ENCODE peak calls at places on chromosomes 5 and 9, in seven cellular contexts. One of them, this sample, is unnamed.

GRCh38 chr5:446864-447263 is 3.9 kb downstream of the EXOC3 start:
- DNase-seq in body of pancreas: no peak
- DNase-seq in K562: peak
- DNase-seq in astrocyte of the cerebellum: peak
- DNase-seq in astrocyte of the spinal cord: peak
- DNase-seq in brain microvascular endothelial cell: no peak
- DNase-seq in prostate gland: no peak
- DNase-seq in this sample: peak

GRCh38 chr5:140261403-140262171 is 41.3 kb downstream of the PFDN1 start:
- DNase-seq in body of pancreas: peak
- DNase-seq in astrocyte of the spinal cord: peak
- DNase-seq in K562: peak
- DNase-seq in brain microvascular endothelial cell: peak
- DNase-seq in prostate gland: peak
- DNase-seq in astrocyte of the cerebellum: peak
- DNase-seq in this sample: peak

GRCh38 chr5:164364237-164364636 is 858.8 kb downstream of the MAT2B start:
- DNase-seq in K562: no peak
- DNase-seq in body of pancreas: no peak
- DNase-seq in astrocyte of the spinal cord: no peak
- DNase-seq in astrocyte of the cerebellum: no peak
- DNase-seq in prostate gland: no peak
- DNase-seq in brain microvascular endothelial cell: no peak
- DNase-seq in this sample: no peak

GRCh38 chr9:127974769-127975261 is 6.0 kb downstream of the EEIG1 start:
- DNase-seq in K562: no peak
- DNase-seq in astrocyte of the cerebellum: no peak
- DNase-seq in brain microvascular endothelial cell: no peak
- DNase-seq in astrocyte of the spinal cord: no peak
- DNase-seq in body of pancreas: peak
- DNase-seq in prostate gland: no peak
- DNase-seq in this sample: no peak

GRCh38 chr9:110669439-110669838 is 848 bp downstream of the MUSK start:
- DNase-seq in body of pancreas: no peak
- DNase-seq in astrocyte of the cerebellum: no peak
- DNase-seq in brain microvascular endothelial cell: no peak
- DNase-seq in prostate gland: no peak
- DNase-seq in astrocyte of the spinal cord: no peak
- DNase-seq in K562: no peak
- DNase-seq in this sample: no peak

GRCh38 chr9:70111042-70111602 is 67.5 kb downstream of the MAMDC2 start:
- DNase-seq in astrocyte of the cerebellum: peak
- DNase-seq in prostate gland: peak
- DNase-seq in body of pancreas: peak
- DNase-seq in astrocyte of the spinal cord: peak
- DNase-seq in brain microvascular endothelial cell: peak
- DNase-seq in K562: peak
- DNase-seq in this sample: peak

GRCh38 chr5:132747693-132748440 is 641 bp downstream of the CCNI2 start:
- DNase-seq in astrocyte of the cerebellum: no peak
- DNase-seq in prostate gland: no peak
- DNase-seq in brain microvascular endothelial cell: no peak
- DNase-seq in astrocyte of the spinal cord: no peak
- DNase-seq in K562: no peak
- DNase-seq in body of pancreas: peak
- DNase-seq in this sample: no peak

GRCh38 chr5:1728846-1729245 is 70.8 kb downstream of the MRPL36 start:
- DNase-seq in brain microvascular endothelial cell: no peak
- DNase-seq in astrocyte of the cerebellum: no peak
- DNase-seq in astrocyte of the spinal cord: no peak
- DNase-seq in body of pancreas: no peak
- DNase-seq in K562: peak
- DNase-seq in prostate gland: no peak
- DNase-seq in this sample: peak

GRCh38 chr5:1302258-1302657 is 7.4 kb upstream of the TERT start:
- DNase-seq in astrocyte of the cerebellum: no peak
- DNase-seq in prostate gland: no peak
- DNase-seq in astrocyte of the spinal cord: no peak
- DNase-seq in body of pancreas: no peak
- DNase-seq in K562: no peak
- DNase-seq in brain microvascular endothelial cell: no peak
- DNase-seq in this sample: no peak

GRCh38 chr5:156922207-156922792 is 40.7 kb downstream of the TIMD4 start:
- DNase-seq in prostate gland: no peak
- DNase-seq in body of pancreas: no peak
- DNase-seq in K562: no peak
- DNase-seq in astrocyte of the cerebellum: no peak
- DNase-seq in brain microvascular endothelial cell: no peak
- DNase-seq in astrocyte of the spinal cord: no peak
- DNase-seq in this sample: no peak

GRCh38 chr9:89564257-89564878 is 40.4 kb upstream of the GADD45G start:
- DNase-seq in prostate gland: no peak
- DNase-seq in K562: peak
- DNase-seq in astrocyte of the cerebellum: no peak
- DNase-seq in body of pancreas: no peak
- DNase-seq in brain microvascular endothelial cell: peak
- DNase-seq in astrocyte of the spinal cord: no peak
- DNase-seq in this sample: no peak

GRCh38 chr5:55820488-55820887 is 30.7 kb upstream of the IL31RA start:
- DNase-seq in body of pancreas: no peak
- DNase-seq in astrocyte of the cerebellum: no peak
- DNase-seq in prostate gland: no peak
- DNase-seq in astrocyte of the spinal cord: no peak
- DNase-seq in K562: no peak
- DNase-seq in brain microvascular endothelial cell: no peak
- DNase-seq in this sample: no peak

GRCh38 chr5:81904861-81905260 is 67.0 kb upstream of the ATG10 start:
- DNase-seq in prostate gland: no peak
- DNase-seq in astrocyte of the cerebellum: no peak
- DNase-seq in body of pancreas: no peak
- DNase-seq in K562: no peak
- DNase-seq in astrocyte of the spinal cord: no peak
- DNase-seq in brain microvascular endothelial cell: no peak
- DNase-seq in this sample: no peak

GRCh38 chr9:76926324-76926731 is 20.4 kb upstream of the PRUNE2 start:
- DNase-seq in astrocyte of the spinal cord: peak
- DNase-seq in K562: no peak
- DNase-seq in body of pancreas: no peak
- DNase-seq in brain microvascular endothelial cell: peak
- DNase-seq in astrocyte of the cerebellum: peak
- DNase-seq in prostate gland: no peak
- DNase-seq in this sample: no peak

GRCh38 chr9:100111235-100111634 is 12.2 kb downstream of the INVS start:
- DNase-seq in body of pancreas: peak
- DNase-seq in brain microvascular endothelial cell: peak
- DNase-seq in K562: no peak
- DNase-seq in astrocyte of the cerebellum: peak
- DNase-seq in prostate gland: peak
- DNase-seq in astrocyte of the spinal cord: peak
- DNase-seq in this sample: peak

GRCh38 chr5:1212881-1213280 is 11.5 kb downstream of the SLC6A19 start:
- DNase-seq in body of pancreas: no peak
- DNase-seq in brain microvascular endothelial cell: no peak
- DNase-seq in prostate gland: no peak
- DNase-seq in astrocyte of the spinal cord: no peak
- DNase-seq in astrocyte of the cerebellum: no peak
- DNase-seq in K562: no peak
- DNase-seq in this sample: no peak

GRCh38 chr9:36576866-36577265 is 4.2 kb downstream of the MELK start:
- DNase-seq in prostate gland: no peak
- DNase-seq in K562: no peak
- DNase-seq in astrocyte of the spinal cord: no peak
- DNase-seq in astrocyte of the cerebellum: peak
- DNase-seq in body of pancreas: no peak
- DNase-seq in brain microvascular endothelial cell: no peak
- DNase-seq in this sample: no peak

GRCh38 chr9:104608336-104608735 is 2.9 kb upstream of the OR13C2 start:
- DNase-seq in brain microvascular endothelial cell: no peak
- DNase-seq in body of pancreas: no peak
- DNase-seq in prostate gland: no peak
- DNase-seq in K562: no peak
- DNase-seq in astrocyte of the cerebellum: no peak
- DNase-seq in astrocyte of the spinal cord: no peak
- DNase-seq in this sample: no peak

GRCh38 chr5:61735531-61735930 is 403.5 kb downstream of the ZSWIM6 start:
- DNase-seq in body of pancreas: no peak
- DNase-seq in prostate gland: no peak
- DNase-seq in astrocyte of the cerebellum: no peak
- DNase-seq in K562: no peak
- DNase-seq in brain microvascular endothelial cell: no peak
- DNase-seq in astrocyte of the spinal cord: no peak
- DNase-seq in this sample: no peak

GRCh38 chr5:89437450-89438435 is 554.8 kb upstream of the MEF2C start:
- DNase-seq in body of pancreas: no peak
- DNase-seq in astrocyte of the spinal cord: peak
- DNase-seq in prostate gland: no peak
- DNase-seq in K562: no peak
- DNase-seq in brain microvascular endothelial cell: peak
- DNase-seq in astrocyte of the cerebellum: peak
- DNase-seq in this sample: no peak

GRCh38 chr9:96442491-96442890 is 7.5 kb upstream of the HABP4 start:
- DNase-seq in body of pancreas: no peak
- DNase-seq in astrocyte of the spinal cord: no peak
- DNase-seq in prostate gland: no peak
- DNase-seq in K562: no peak
- DNase-seq in brain microvascular endothelial cell: no peak
- DNase-seq in astrocyte of the cerebellum: no peak
- DNase-seq in this sample: no peak

GRCh38 chr9:693460-694390 is 147.8 kb upstream of the DMRT1 start:
- DNase-seq in body of pancreas: peak
- DNase-seq in astrocyte of the spinal cord: peak
- DNase-seq in K562: no peak
- DNase-seq in prostate gland: peak
- DNase-seq in brain microvascular endothelial cell: peak
- DNase-seq in astrocyte of the cerebellum: peak
- DNase-seq in this sample: no peak

GRCh38 chr9:34654317-34655083 is 2.5 kb downstream of the IL11RA start:
- DNase-seq in prostate gland: peak
- DNase-seq in astrocyte of the cerebellum: peak
- DNase-seq in astrocyte of the spinal cord: peak
- DNase-seq in body of pancreas: peak
- DNase-seq in brain microvascular endothelial cell: no peak
- DNase-seq in K562: no peak
- DNase-seq in this sample: no peak

GRCh38 chr9:5868235-5868634 is 22.5 kb upstream of the MLANA start:
- DNase-seq in K562: no peak
- DNase-seq in body of pancreas: no peak
- DNase-seq in brain microvascular endothelial cell: no peak
- DNase-seq in prostate gland: no peak
- DNase-seq in astrocyte of the spinal cord: no peak
- DNase-seq in astrocyte of the cerebellum: no peak
- DNase-seq in this sample: no peak
- H3K4me3 ChIP-seq in K562: no peak
- H3K4me3 ChIP-seq in body of pancreas: no peak
- H3K4me3 ChIP-seq in brain microvascular endothelial cell: no peak
- H3K4me3 ChIP-seq in prostate gland: no peak
- H3K4me3 ChIP-seq in astrocyte of the spinal cord: no peak
- H3K4me3 ChIP-seq in astrocyte of the cerebellum: no peak
- H3K4me3 ChIP-seq in this sample: no peak

DNA sequence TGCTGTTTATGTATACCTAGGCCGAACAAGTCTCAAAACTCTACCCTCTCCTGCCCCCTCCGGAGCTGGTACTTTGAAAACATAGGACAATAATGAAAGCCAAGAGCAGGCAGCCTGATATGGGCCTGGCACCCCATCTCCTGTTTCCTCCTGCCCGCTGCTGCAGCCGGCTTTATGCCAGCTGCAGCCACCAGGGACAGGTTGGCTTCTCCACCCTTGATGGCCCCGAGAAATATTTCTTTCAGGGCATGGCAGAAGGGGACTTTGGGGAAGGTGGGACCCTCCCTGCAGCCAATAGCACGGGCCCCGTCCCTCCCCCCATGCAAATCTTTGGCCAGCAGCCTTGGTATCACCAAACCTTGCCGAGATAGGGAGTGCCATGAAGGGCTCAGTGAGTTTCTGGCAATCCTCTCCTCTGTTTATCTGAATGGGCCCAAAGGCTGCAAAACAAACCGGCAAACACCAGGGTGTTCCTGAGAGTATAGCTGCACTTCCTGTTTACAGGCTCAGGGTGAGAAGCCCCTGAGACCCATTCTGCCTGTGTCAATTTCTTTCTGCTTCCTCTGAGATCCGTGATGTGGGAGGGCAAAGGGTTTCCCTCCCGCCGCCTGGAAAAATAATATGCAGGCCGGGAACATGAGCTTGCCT is 73.4 kb upstream of the BOD1 start:
- DNase-seq in body of pancreas: peak
- DNase-seq in astrocyte of the spinal cord: no peak
- DNase-seq in astrocyte of the cerebellum: no peak
- DNase-seq in brain microvascular endothelial cell: no peak
- DNase-seq in K562: no peak
- DNase-seq in prostate gland: no peak
- DNase-seq in this sample: no peak
- TF ChIP-seq CTCF in body of pancreas: peak
- TF ChIP-seq CTCF in astrocyte of the spinal cord: no peak
- TF ChIP-seq CTCF in astrocyte of the cerebellum: no peak
- TF ChIP-seq CTCF in brain microvascular endothelial cell: no peak
- TF ChIP-seq CTCF in K562: no peak
- TF ChIP-seq CTCF in prostate gland: peak
- TF ChIP-seq CTCF in this sample: no peak

GRCh38 chr9:86355814-86356213 is 1.6 kb upstream of the TUT7 start:
- DNase-seq in astrocyte of the cerebellum: no peak
- DNase-seq in body of pancreas: no peak
- DNase-seq in brain microvascular endothelial cell: no peak
- DNase-seq in prostate gland: peak
- DNase-seq in K562: peak
- DNase-seq in astrocyte of the spinal cord: no peak
- DNase-seq in this sample: no peak
- H3K4me3 ChIP-seq in astrocyte of the cerebellum: no peak
- H3K4me3 ChIP-seq in body of pancreas: no peak
- H3K4me3 ChIP-seq in brain microvascular endothelial cell: no peak
- H3K4me3 ChIP-seq in prostate gland: no peak
- H3K4me3 ChIP-seq in K562: no peak
- H3K4me3 ChIP-seq in astrocyte of the spinal cord: no peak
- H3K4me3 ChIP-seq in this sample: no peak

DNA sequence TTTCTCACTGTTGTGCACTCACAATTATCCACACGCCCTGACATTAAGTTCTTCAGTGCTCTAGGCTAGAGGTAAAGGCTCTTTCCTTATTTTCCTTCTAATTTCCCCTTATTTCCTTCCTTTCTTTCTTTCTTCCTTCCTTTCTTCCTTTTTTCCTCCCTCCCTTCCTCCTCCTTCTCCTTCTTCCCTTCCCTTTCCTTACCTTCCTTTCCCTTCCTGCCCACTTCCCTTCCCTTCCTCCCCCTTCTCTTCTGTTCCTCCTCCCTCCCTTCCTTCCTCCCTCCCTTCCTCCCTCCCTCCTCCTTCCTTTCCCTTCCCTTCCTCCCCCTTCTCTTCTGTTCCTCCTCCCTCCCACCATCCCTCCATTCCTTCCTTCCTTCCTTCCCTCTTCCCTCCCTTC is 317.0 kb upstream of the IRX1 start:
- DNase-seq in astrocyte of the cerebellum: no peak
- DNase-seq in astrocyte of the spinal cord: no peak
- DNase-seq in body of pancreas: no peak
- DNase-seq in brain microvascular endothelial cell: no peak
- DNase-seq in prostate gland: no peak
- DNase-seq in K562: no peak
- DNase-seq in this sample: no peak
- TF ChIP-seq CTCF in astrocyte of the cerebellum: no peak
- TF ChIP-seq CTCF in astrocyte of the spinal cord: no peak
- TF ChIP-seq CTCF in body of pancreas: no peak
- TF ChIP-seq CTCF in brain microvascular endothelial cell: no peak
- TF ChIP-seq CTCF in prostate gland: no peak
- TF ChIP-seq CTCF in K562: no peak
- TF ChIP-seq CTCF in this sample: no peak

GRCh38 chr9:95055851-95056551 is 261.5 kb downstream of the FANCC start:
- DNase-seq in astrocyte of the cerebellum: no peak
- DNase-seq in brain microvascular endothelial cell: peak
- DNase-seq in astrocyte of the spinal cord: peak
- DNase-seq in body of pancreas: no peak
- DNase-seq in K562: no peak
- DNase-seq in prostate gland: no peak
- DNase-seq in this sample: no peak
- H3K4me3 ChIP-seq in astrocyte of the cerebellum: no peak
- H3K4me3 ChIP-seq in brain microvascular endothelial cell: peak
- H3K4me3 ChIP-seq in astrocyte of the spinal cord: no peak
- H3K4me3 ChIP-seq in body of pancreas: no peak
- H3K4me3 ChIP-seq in K562: no peak
- H3K4me3 ChIP-seq in prostate gland: no peak
- H3K4me3 ChIP-seq in this sample: peak